ENCODE peak calls at places on chromosome 19, in six cellular contexts. T, B, J, C, P and I are unnamed samples.

GRCh38 chr19:4499318-4499717 is 19.0 kb downstream of the PLIN4 start:
- DNase-seq in T (no peak), B (no peak), J (no peak), C (no peak), P (no peak), I (no peak)

GRCh38 chr19:29583196-29584006 is 22.7 kb upstream of the POP4 start:
- DNase-seq in T (no peak), B (no peak), J (no peak), C (no peak), P (no peak), I (no peak)

GRCh38 chr19:54523403-54523802 is 20.8 kb downstream of the LAIR2 start:
- DNase-seq in T (no peak), B (no peak), J (peak), C (no peak), P (no peak), I (no peak)

GRCh38 chr19:53885036-53885435 is 3.0 kb downstream of the PRKCG start:
- DNase-seq in T (no peak), B (no peak), J (no peak), C (no peak), P (no peak), I (no peak)

GRCh38 chr19:29264897-29265296 is 51.9 kb upstream of the UQCRFS1 start:
- DNase-seq in T (no peak), B (no peak), J (no peak), C (no peak), P (no peak), I (no peak)

GRCh38 chr19:50725218-50725931 is 2.2 kb downstream of the CLEC11A start:
- DNase-seq in T (no peak), B (no peak), J (no peak), C (no peak), P (no peak), I (no peak)

GRCh38 chr19:41407271-41407670 is 9.7 kb downstream of the BCKDHA start:
- DNase-seq in T (no peak), B (no peak), J (no peak), C (no peak), P (no peak), I (no peak)

GRCh38 chr19:8004723-8005513 is 523 bp downstream of the ELAVL1 start:
- DNase-seq in T (peak), B (no peak), J (no peak), C (peak), P (peak), I (no peak)

GRCh38 chr19:31160346-31160926 is 188.8 kb downstream of the TSHZ3 start:
- DNase-seq in T (no peak), B (no peak), J (no peak), C (no peak), P (no peak), I (no peak)

GRCh38 chr19:16824658-16825311 is 4.4 kb upstream of the SIN3B start:
- DNase-seq in T (no peak), B (no peak), J (no peak), C (no peak), P (no peak), I (no peak)